ENCODE peak calls at places on chromosomes 7 and 10, in five cellular contexts. D is AG04450, B is foreskin fibroblast, X is psoas muscle, F is neural progenitor cell. Z is an unnamed sample.

GRCh38 chr7:23287612-23288011 is 11.5 kb upstream of the MALSU1 start:
- DNase-seq in D (no peak), B (no peak), X (no peak), F (no peak), Z (no peak)

GRCh38 chr7:98314469-98314868 is 33.0 kb downstream of the BRI3 start:
- DNase-seq in D (no peak), B (no peak), X (no peak), F (no peak), Z (no peak)

GRCh38 chr10:118823256-118823907 is 68.6 kb upstream of the CACUL1 start:
- DNase-seq in D (no peak), B (no peak), X (no peak), F (no peak), Z (no peak)

GRCh38 chr10:26380815-26381214 is 57.3 kb upstream of the APBB1IP start:
- DNase-seq in D (no peak), B (no peak), X (no peak), F (no peak), Z (no peak)

GRCh38 chr10:105834261-105835059 is 1193.4 kb downstream of the SORCS3 start:
- DNase-seq in D (no peak), B (no peak), X (no peak), F (no peak), Z (no peak)

GRCh38 chr7:132614428-132615076 is 38.3 kb upstream of the PLXNA4 start:
- DNase-seq in D (no peak), B (peak), X (peak), F (peak), Z (no peak)

GRCh38 chr7:151051108-151051507 is 2.8 kb downstream of the ASIC3 start:
- DNase-seq in D (no peak), B (peak), X (peak), F (peak), Z (no peak)

GRCh38 chr10:130333185-130333584 is 197.0 kb downstream of the GLRX3 start:
- DNase-seq in D (no peak), B (no peak), X (no peak), F (peak), Z (no peak)

GRCh38 chr10:10942441-10942840 is 75.2 kb upstream of the CELF2 start:
- DNase-seq in D (no peak), B (peak), X (no peak), F (no peak), Z (no peak)

GRCh38 chr7:4845740-4846142 is 16.1 kb downstream of the PAPOLB start:
- DNase-seq in D (no peak), B (no peak), X (no peak), F (peak), Z (no peak)

GRCh38 chr10:48779077-48779476 is 94.4 kb downstream of the WDFY4 start:
- DNase-seq in D (no peak), B (no peak), X (no peak), F (no peak), Z (no peak)

GRCh38 chr10:123726381-123726780 is 60.2 kb downstream of the GPR26 start:
- DNase-seq in D (no peak), B (no peak), X (no peak), F (no peak), Z (no peak)

GRCh38 chr10:90087197-90088007 is 386.0 kb downstream of the KIF20B start:
- DNase-seq in D (no peak), B (peak), X (no peak), F (no peak), Z (peak)

GRCh38 chr7:33979807-33980355 is 74.5 kb downstream of the BMPER start:
- DNase-seq in D (peak), B (peak), X (no peak), F (no peak), Z (peak)

GRCh38 chr10:60044221-60044620 is 137.9 kb upstream of the CCDC6 start:
- DNase-seq in D (no peak), B (peak), X (no peak), F (no peak), Z (peak)

GRCh38 chr7:24865994-24866615 is 108.8 kb upstream of the GSDME start:
- DNase-seq in D (no peak), B (no peak), X (no peak), F (no peak), Z (no peak)

GRCh38 chr10:44185315-44185666 is 199.6 kb downstream of the CXCL12 start:
- DNase-seq in D (no peak), B (no peak), X (no peak), F (no peak), Z (no peak)

GRCh38 chr7:490461-491291 is 29.0 kb downstream of the PDGFA start:
- DNase-seq in D (no peak), B (no peak), X (peak), F (no peak), Z (peak)

GRCh38 chr7:157699357-157700013 is 362.7 kb downstream of the DNAJB6 start:
- DNase-seq in D (no peak), B (no peak), X (no peak), F (no peak), Z (no peak)

GRCh38 chr10:12483996-12484944 is 134.9 kb downstream of the CAMK1D start:
- DNase-seq in D (no peak), B (no peak), X (no peak), F (no peak), Z (no peak)

GRCh38 chr7:90629306-90629918 is 33.3 kb downstream of the CDK14 start:
- DNase-seq in D (peak), B (peak), X (no peak), F (peak), Z (no peak)

GRCh38 chr7:139753079-139753692 is 24.6 kb downstream of the HIPK2 start:
- DNase-seq in D (no peak), B (no peak), X (no peak), F (no peak), Z (no peak)

GRCh38 chr7:80781561-80781979 is 137.3 kb downstream of the SEMA3C start:
- DNase-seq in D (peak), B (peak), X (no peak), F (peak), Z (peak)

GRCh38 chr7:74006451-74007259 is 21.3 kb upstream of the ELN start:
- DNase-seq in D (no peak), B (no peak), X (no peak), F (no peak), Z (no peak)

GRCh38 chr7:112205348-112206237 is 606 bp downstream of the DOCK4 start:
- DNase-seq in D (peak), B (peak), X (peak), F (peak), Z (peak)

GRCh38 chr7:82507365-82507975 is 63.9 kb upstream of the CACNA2D1 start:
- DNase-seq in D (no peak), B (no peak), X (no peak), F (no peak), Z (no peak)

GRCh38 chr7:142420554-142421362 is 162.9 kb upstream of the PRSS58 start:
- DNase-seq in D (no peak), B (peak), X (no peak), F (peak), Z (no peak)

GRCh38 chr10:74276416-74276815 is 125.4 kb downstream of the ADK start:
- DNase-seq in D (no peak), B (no peak), X (no peak), F (no peak), Z (no peak)

GRCh38 chr10:70693619-70694286 is 21.4 kb downstream of the ADAMTS14 start:
- DNase-seq in D (peak), B (peak), X (peak), F (no peak), Z (peak)

GRCh38 chr10:27355918-27356573 is 115.4 kb upstream of the ACBD5 start:
- DNase-seq in D (no peak), B (no peak), X (no peak), F (peak), Z (no peak)

GRCh38 chr10:75434292-75434691 is 2.9 kb downstream of the LRMDA start:
- DNase-seq in D (no peak), B (no peak), X (no peak), F (no peak), Z (no peak)

GRCh38 chr7:131231381-131232220 is 96.1 kb upstream of the MKLN1 start:
- DNase-seq in D (peak), B (peak), X (no peak), F (no peak), Z (peak)

GRCh38 chr7:104795086-104795485 is 218.9 kb upstream of the KMT2E start:
- DNase-seq in D (no peak), B (no peak), X (no peak), F (no peak), Z (no peak)

GRCh38 chr7:155463114-155463811 is 5.3 kb downstream of the EN2 start:
- DNase-seq in D (no peak), B (no peak), X (no peak), F (peak), Z (no peak)

GRCh38 chr10:108783897-108784296 is 1139.4 kb downstream of the XPNPEP1 start:
- DNase-seq in D (no peak), B (no peak), X (no peak), F (peak), Z (no peak)

GRCh38 chr7:47444376-47445098 is 137.4 kb downstream of the TNS3 start:
- DNase-seq in D (no peak), B (no peak), X (no peak), F (no peak), Z (no peak)

GRCh38 chr10:129774082-129774735 is 189.9 kb downstream of the EBF3 start:
- DNase-seq in D (no peak), B (no peak), X (no peak), F (no peak), Z (no peak)

GRCh38 chr10:28664369-28664740 is 13.0 kb upstream of the BAMBI start:
- DNase-seq in D (peak), B (peak), X (no peak), F (no peak), Z (peak)

GRCh38 chr10:28668363-28669226 is 8.7 kb upstream of the BAMBI start:
- DNase-seq in D (no peak), B (no peak), X (peak), F (peak), Z (no peak)

GRCh38 chr10:28666751-28667467 is 10.4 kb upstream of the BAMBI start:
- DNase-seq in D (no peak), B (no peak), X (no peak), F (no peak), Z (no peak)

GRCh38 chr10:28674782-28675181 is 2.5 kb upstream of the BAMBI start:
- DNase-seq in D (no peak), B (no peak), X (no peak), F (peak), Z (no peak)

DNA sequence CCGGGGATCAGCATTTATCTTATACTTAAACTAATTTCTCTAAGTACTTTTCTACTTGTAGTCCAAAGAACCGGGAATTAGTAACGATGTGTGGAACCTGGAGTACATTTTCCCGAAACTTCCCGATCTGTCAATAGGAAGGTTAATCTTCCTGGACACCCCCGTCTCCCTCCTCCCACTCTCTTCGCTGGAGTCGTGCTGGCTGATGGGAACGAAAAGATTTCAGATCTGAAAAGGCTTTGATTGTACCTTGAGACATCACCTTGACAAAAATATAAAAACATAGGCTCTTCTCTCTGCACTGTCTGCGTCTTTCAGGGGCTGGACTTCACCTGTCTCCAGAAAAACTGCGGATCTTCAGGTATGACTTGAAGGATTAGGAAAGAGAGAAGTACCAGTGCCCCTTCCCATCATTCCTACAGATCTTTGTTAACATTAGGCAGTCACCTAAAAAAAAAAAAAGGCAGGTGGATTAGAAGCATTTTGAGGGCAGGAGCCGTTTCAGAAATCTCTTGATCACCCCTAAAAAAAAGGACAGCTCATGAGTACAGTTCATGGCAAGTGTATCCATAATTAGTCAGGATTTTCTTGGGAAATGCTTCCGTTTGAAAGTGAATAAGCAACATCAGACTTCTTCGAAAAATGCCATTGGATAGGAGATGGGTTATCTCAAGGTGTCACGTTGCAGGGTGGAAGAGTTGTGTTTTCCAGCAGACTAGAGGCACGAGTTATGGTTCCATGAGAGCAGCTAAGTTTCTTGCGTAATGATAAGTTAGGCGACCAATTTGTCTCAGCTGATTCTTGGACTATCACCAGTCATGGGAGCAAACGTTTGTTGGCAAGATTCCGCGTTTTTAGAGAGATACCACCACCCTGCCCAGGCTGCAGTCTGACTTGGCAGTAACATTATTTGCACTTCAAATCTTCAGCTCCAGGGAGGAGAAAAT is 7.8 kb upstream of the BAMBI start:
- DNase-seq in D (no peak), B (no peak), X (no peak), F (no peak), Z (no peak)
- H3K4me3 ChIP-seq in D (peak), B (peak), X (peak), F (peak), Z (peak)

DNA sequence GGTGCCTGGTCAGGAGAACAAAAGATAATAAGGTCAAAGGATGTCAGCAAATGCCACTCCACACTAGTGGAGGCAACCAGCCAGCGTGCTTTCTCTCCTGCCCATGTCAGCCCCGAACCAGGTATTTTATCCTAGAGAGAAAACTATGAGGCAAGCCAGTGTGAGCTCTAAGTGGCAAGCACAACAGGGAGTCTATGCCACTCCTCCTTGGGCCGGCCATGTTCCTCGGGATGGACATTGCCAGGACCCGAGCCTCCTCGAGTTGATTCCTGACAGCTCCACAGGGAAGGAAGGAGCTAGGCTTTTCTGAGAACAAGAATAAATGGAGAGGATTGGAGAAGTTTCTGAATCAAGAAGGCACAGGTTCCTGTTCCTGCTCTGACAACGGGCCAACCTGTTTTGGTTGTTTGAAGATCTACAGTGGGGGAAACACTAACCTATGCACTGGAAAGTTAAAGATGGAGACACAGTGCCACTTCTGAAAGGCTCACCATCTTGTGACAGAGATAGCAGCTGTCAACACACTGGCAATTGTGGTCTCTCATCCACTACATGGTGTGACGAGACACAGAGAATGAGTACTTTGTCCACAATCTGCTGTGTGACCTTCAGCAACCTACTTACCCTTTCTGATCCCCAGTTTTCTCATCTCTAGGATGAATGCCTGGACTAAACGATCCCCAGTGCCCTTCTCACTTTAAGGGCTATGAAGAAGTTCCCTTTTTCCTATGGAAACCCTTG is 28.8 kb downstream of the ABLIM1 start:
- DNase-seq in D (no peak), B (no peak), X (no peak), F (no peak), Z (no peak)
- H3K4me3 ChIP-seq in D (no peak), B (no peak), X (no peak), F (no peak), Z (no peak)

GRCh38 chr7:26196305-26196704 is 4.2 kb downstream of the HNRNPA2B1 start:
- DNase-seq in D (no peak), B (no peak), X (no peak), F (no peak), Z (no peak)

GRCh38 chr7:26195182-26195581 is 5.4 kb downstream of the HNRNPA2B1 start:
- DNase-seq in D (no peak), B (no peak), X (no peak), F (no peak), Z (no peak)

GRCh38 chr7:26197153-26198115 is 3.1 kb downstream of the HNRNPA2B1 start:
- DNase-seq in D (no peak), B (no peak), X (no peak), F (no peak), Z (no peak)

GRCh38 chr7:26193432-26194206 is 6.9 kb downstream of the HNRNPA2B1 start:
- DNase-seq in D (no peak), B (no peak), X (no peak), F (no peak), Z (no peak)

GRCh38 chr7:26195867-26196266 is 4.7 kb downstream of the HNRNPA2B1 start:
- DNase-seq in D (no peak), B (no peak), X (no peak), F (no peak), Z (no peak)
- H3K4me3 ChIP-seq in D (no peak), B (peak), X (peak), F (peak), Z (no peak)

GRCh38 chr10:110530131-110530831 is 32.6 kb downstream of the DUSP5 start:
- DNase-seq in D (no peak), B (peak), X (peak), F (peak), Z (no peak)
- H3K4me3 ChIP-seq in D (peak), B (peak), X (peak), F (peak), Z (peak)

GRCh38 chr7:2813350-2814185 is 30.5 kb downstream of the GNA12 start:
- DNase-seq in D (no peak), B (no peak), X (no peak), F (no peak), Z (no peak)
- H3K4me3 ChIP-seq in D (no peak), B (no peak), X (no peak), F (no peak), Z (no peak)

DNA sequence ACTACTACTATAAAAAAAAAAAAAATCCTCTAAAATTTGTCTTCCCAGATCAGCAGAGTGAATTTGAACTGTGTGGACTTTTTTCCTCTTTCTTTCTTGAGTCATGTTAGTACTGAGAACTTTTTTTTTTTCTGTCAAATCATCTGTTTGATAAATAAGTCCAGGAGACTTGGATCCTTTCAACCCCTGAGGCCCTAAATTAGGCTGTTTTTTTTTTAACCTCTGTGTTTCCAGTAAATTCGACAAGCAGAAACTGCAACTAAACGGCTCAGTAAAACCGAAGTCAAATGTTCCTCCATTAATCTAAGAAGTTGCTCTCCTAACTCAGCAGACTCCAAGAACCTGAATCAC is 2.7 kb downstream of the MAP3K8 start:
- DNase-seq in D (no peak), B (no peak), X (no peak), F (no peak), Z (no peak)
- H3K4me3 ChIP-seq in D (peak), B (peak), X (peak), F (no peak), Z (no peak)

Z was measured in skeletal muscle cell.